ENCODE peak calls at places on chromosome 21, in five cellular contexts. U, L, O, Y and A are unnamed samples.

GRCh38 chr21:35697321-35697808 is 363.0 kb downstream of the SETD4 start:
- DNase-seq in Y (peak), O (no peak), L (no peak), U (no peak), A (no peak)

GRCh38 chr21:36701912-36702621 is 3.2 kb downstream of the SIM2 start:
- DNase-seq in O (no peak), L (no peak), Y (no peak), U (no peak), A (no peak)

GRCh38 chr21:38777521-38777920 is 28.2 kb upstream of the ETS2 start:
- DNase-seq in Y (no peak), O (no peak), U (no peak), L (no peak), A (no peak)

GRCh38 chr21:38683222-38683621 is 122.5 kb upstream of the ETS2 start:
- DNase-seq in Y (no peak), O (no peak), L (no peak), U (no peak), A (no peak)

GRCh38 chr21:38881041-38881570 is 75.4 kb downstream of the ETS2 start:
- DNase-seq in O (no peak), U (no peak), Y (no peak), L (no peak), A (no peak)

GRCh38 chr21:37233551-37234146 is 33.5 kb downstream of the VPS26C start:
- DNase-seq in U (no peak), O (no peak), L (no peak), Y (no peak), A (no peak)

GRCh38 chr21:36075171-36075570 is 5.3 kb downstream of the CBR1 start:
- DNase-seq in L (no peak), U (no peak), Y (no peak), O (no peak), A (no peak)

GRCh38 chr21:16279658-16280581 is 550.1 kb downstream of the USP25 start:
- DNase-seq in U (peak), O (no peak), Y (no peak), L (no peak), A (no peak)

GRCh38 chr21:35048706-35049617 is at the start of gene RUNX1:
- DNase-seq in U (no peak), O (peak), L (no peak), Y (peak), A (no peak)

GRCh38 chr21:42827588-42827987 is 51.8 kb downstream of the WDR4 start:
- DNase-seq in L (no peak), O (no peak), U (no peak), Y (no peak), A (no peak)

GRCh38 chr21:37149411-37149810 is 76.4 kb downstream of the TTC3 start:
- DNase-seq in L (no peak), Y (no peak), O (no peak), U (no peak), A (peak)

GRCh38 chr21:46297311-46298082 is 11.4 kb downstream of the YBEY start:
- DNase-seq in O (no peak), Y (no peak), L (no peak), U (no peak), A (no peak)

GRCh38 chr21:34073749-34074282 is 438 bp downstream of the MRPS6 start:
- DNase-seq in L (peak), O (no peak), U (peak), Y (peak), A (no peak)

GRCh38 chr21:34022557-34023335 is 50.6 kb upstream of the MRPS6 start:
- DNase-seq in Y (no peak), L (no peak), O (no peak), U (no peak), A (no peak)

GRCh38 chr21:21997390-21998333 is 999.5 kb downstream of the NCAM2 start:
- DNase-seq in O (no peak), L (no peak), Y (no peak), U (no peak), A (no peak)

GRCh38 chr21:29293495-29293894 is 5.2 kb upstream of the BACH1 start:
- DNase-seq in U (no peak), O (peak), Y (no peak), L (no peak), A (no peak)

GRCh38 chr21:29297483-29298347 is 1.0 kb upstream of the BACH1 start:
- DNase-seq in Y (no peak), O (no peak), L (no peak), U (no peak), A (no peak)

GRCh38 chr21:29298348-29299045 is at the start of gene BACH1:
- DNase-seq in U (peak), Y (peak), O (no peak), L (peak), A (peak)

GRCh38 chr21:29296452-29296851 is 2.3 kb upstream of the BACH1 start:
- DNase-seq in Y (no peak), U (no peak), L (no peak), O (no peak), A (no peak)

GRCh38 chr21:29295066-29295650 is 3.6 kb upstream of the BACH1 start:
- DNase-seq in Y (no peak), U (no peak), L (no peak), O (no peak), A (no peak)
- TF ChIP-seq FOXM1 in Y (no peak), U (no peak), L (no peak), O (no peak), A (no peak)

DNA sequence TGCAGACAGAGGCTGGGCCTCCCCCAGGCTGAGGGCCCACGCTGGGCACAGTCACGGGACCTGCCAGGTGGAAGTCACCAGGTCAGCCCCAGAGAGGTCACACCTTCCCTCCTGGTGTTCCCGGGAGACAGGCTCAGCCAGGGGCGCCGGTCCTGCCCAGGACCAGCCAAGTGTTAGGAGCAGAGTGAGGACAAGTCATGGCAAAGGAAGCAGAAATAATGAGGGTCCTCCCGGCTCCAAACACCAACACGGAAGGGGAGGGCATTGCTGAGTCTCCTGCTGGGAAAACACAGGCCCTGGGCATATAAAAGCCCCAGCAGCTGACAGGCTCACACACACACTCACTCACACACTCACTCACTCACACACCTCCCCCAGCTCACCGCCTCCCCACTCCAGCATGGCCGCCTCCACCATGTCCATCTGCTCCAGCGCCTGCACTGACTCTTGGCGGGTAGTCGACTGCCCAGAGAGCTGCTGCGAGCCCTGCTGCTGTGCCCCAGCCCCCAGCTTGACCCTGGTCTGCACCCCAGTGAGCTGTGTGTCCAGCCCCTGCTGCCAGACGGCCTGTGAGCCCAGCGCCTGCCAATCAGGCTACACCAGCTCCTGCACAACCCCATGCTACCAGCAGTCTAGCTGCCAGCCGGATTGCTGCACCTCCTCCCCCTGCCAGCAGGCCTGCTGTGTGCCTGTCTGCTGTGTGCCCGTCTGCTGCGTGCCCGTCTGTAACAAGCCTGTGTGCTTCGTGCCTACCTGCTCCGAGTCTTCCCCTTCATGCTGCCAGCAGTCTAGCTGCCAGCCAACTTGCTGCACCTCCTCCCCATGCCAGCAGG is at the start of gene KRTAP10-10:
- DNase-seq in L (no peak), Y (no peak), U (no peak), O (no peak), A (no peak)
- TF ChIP-seq FOXM1 in L (no peak), Y (no peak), U (no peak), O (no peak), A (no peak)

GRCh38 chr21:41477641-41478318 is 30.2 kb downstream of the TMPRSS2 start:
- DNase-seq in Y (no peak), O (no peak), U (no peak), L (no peak), A (no peak)
- TF ChIP-seq FOXM1 in Y (no peak), O (no peak), U (no peak), L (no peak), A (no peak)

DNA sequence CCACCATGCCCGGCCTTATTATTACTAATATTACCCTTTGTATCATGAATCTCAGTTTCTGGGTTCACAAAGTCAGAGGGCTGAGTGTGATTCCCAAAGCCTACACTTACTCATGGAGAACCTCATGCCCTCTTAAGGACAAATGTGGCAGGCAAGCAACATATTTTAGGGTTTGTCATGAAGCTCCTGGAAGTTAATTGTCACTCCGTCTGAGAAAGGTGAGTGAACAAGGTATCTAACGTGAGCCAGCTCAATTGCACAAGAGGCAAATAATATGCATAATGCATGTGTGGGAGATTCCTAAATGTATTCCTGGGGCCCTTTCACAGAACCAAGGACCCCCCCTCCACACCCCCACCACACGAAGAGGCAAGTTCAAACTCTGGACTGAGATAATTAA is 10.1 kb upstream of the TIAM1 start:
- DNase-seq in L (no peak), Y (no peak), U (no peak), O (no peak), A (no peak)
- TF ChIP-seq FOXM1 in L (no peak), Y (no peak), U (no peak), O (no peak), A (no peak)

GRCh38 chr21:45209685-45210284 is 77.9 kb downstream of the POFUT2 start:
- DNase-seq in L (no peak), Y (no peak), U (no peak), O (peak), A (no peak)

GRCh38 chr21:45208627-45208951 is 79.1 kb downstream of the POFUT2 start:
- DNase-seq in L (no peak), Y (no peak), O (no peak), U (no peak), A (no peak)

GRCh38 chr21:45210461-45210983 is 77.2 kb downstream of the POFUT2 start:
- DNase-seq in O (no peak), Y (no peak), L (no peak), U (no peak), A (no peak)

GRCh38 chr21:45207839-45208626 is 79.7 kb downstream of the POFUT2 start:
- DNase-seq in U (no peak), O (no peak), Y (no peak), L (no peak), A (no peak)

DNA sequence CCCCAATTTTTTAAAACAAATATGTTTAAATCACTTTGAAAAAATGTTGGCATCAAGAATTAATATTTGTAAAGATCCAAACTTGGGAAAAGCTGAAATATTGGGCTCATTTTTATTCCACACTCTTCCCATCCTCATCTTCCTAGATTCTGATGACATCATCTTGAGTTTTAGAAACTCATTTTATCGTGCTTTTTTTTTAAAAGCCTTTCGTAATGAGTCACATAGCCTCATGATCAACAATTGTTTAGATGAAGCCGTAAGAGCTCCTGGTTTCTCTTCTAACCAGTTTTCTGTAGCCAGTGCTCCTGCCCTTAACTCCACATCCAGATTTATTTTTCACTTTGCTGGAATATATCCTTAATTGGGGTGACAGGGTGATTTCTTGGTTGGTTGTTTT is 78.6 kb downstream of the POFUT2 start:
- DNase-seq in L (no peak), U (no peak), Y (no peak), O (no peak), A (no peak)
- TF ChIP-seq FOXM1 in L (no peak), U (no peak), Y (no peak), O (peak), A (no peak)

GRCh38 chr21:33013618-33014017 is 12.1 kb upstream of the OLIG2 start:
- DNase-seq in Y (no peak), U (no peak), O (no peak), L (no peak), A (no peak)
- TF ChIP-seq FOXM1 in Y (no peak), U (no peak), O (no peak), L (no peak), A (no peak)

GRCh38 chr21:26443867-26444266 is 129.2 kb downstream of the CYYR1 start:
- DNase-seq in L (no peak), U (no peak), Y (no peak), O (no peak), A (no peak)
- TF ChIP-seq FOXM1 in L (no peak), U (no peak), Y (no peak), O (no peak), A (no peak)

GRCh38 chr21:32403201-32403701 is 9.3 kb upstream of the EVA1C start:
- DNase-seq in U (peak), L (peak), O (peak), Y (peak), A (peak)
- TF ChIP-seq FOXM1 in U (no peak), L (no peak), O (no peak), Y (no peak), A (no peak)

GRCh38 chr21:25639922-25640670 is 1.0 kb downstream of the JAM2 start:
- DNase-seq in L (peak), U (peak), O (no peak), Y (no peak), A (no peak)

GRCh38 chr21:25638634-25639166 is 358 bp upstream of the JAM2 start:
- DNase-seq in O (peak), Y (no peak), L (no peak), U (no peak), A (no peak)

GRCh38 chr21:25637846-25638245 is 1.2 kb upstream of the JAM2 start:
- DNase-seq in U (no peak), Y (no peak), O (no peak), L (no peak), A (no peak)

GRCh38 chr21:25640671-25641292 is 1.7 kb downstream of the JAM2 start:
- DNase-seq in U (no peak), Y (no peak), O (no peak), L (no peak), A (no peak)

GRCh38 chr21:25639167-25639921 is at the start of gene JAM2:
- DNase-seq in L (peak), Y (peak), O (no peak), U (peak), A (no peak)
- TF ChIP-seq FOXM1 in L (no peak), Y (no peak), O (no peak), U (no peak), A (no peak)